ENCODE peak calls at places on chromosomes 16 and 17, in seven cellular contexts. E is MM.1S, R is PC-9, S is GM23248, M is PC-3, W is hepatocyte, G is SK-N-SH. N is an unnamed sample.

GRCh38 chr16:49695782-49696413 is 160.0 kb downstream of the ZNF423 start:
- DNase-seq in E (no peak), R (no peak), S (no peak), M (no peak), W (no peak), G (no peak), N (no peak)

GRCh38 chr16:4945560-4946502 is 8.9 kb upstream of the PPL start:
- DNase-seq in E (no peak), R (peak; percentile 99), S (peak; percentile 63), M (peak; percentile 94), W (peak; percentile 56), G (no peak), N (no peak)

GRCh38 chr17:13253746-13254410 is 236.1 kb upstream of the ELAC2 start:
- DNase-seq in E (no peak), R (no peak), S (no peak), M (no peak), W (peak; percentile 50), G (no peak), N (no peak)

GRCh38 chr16:67552476-67552875 is 9.8 kb upstream of the CTCF start:
- DNase-seq in E (peak; percentile 40), R (no peak), S (no peak), M (no peak), W (no peak), G (no peak), N (no peak)

GRCh38 chr17:41802961-41803682 is 8.6 kb downstream of the P3H4 start:
- DNase-seq in E (no peak), R (no peak), S (no peak), M (no peak), W (peak; percentile 6), G (no peak), N (no peak)

GRCh38 chr16:24906199-24906808 is 60.5 kb downstream of the SLC5A11 start:
- DNase-seq in E (peak; percentile 6), R (no peak), S (peak; percentile 65), M (peak; percentile 41), W (peak; percentile 38), G (no peak), N (peak; percentile 41)

GRCh38 chr17:28842282-28843012 is at the start of gene FAM222B:
- DNase-seq in E (peak; percentile 91), R (peak; percentile 63), S (peak; percentile 94), M (peak; percentile 78), W (peak; percentile 94), G (peak; percentile 99), N (peak; percentile 93)

GRCh38 chr17:66784621-66785364 is 50.1 kb upstream of the CACNG5 start:
- DNase-seq in E (no peak), R (no peak), S (no peak), M (no peak), W (no peak), G (peak; percentile 56), N (no peak)

GRCh38 chr16:85162478-85163277 is 50.4 kb upstream of the CIBAR2 start:
- DNase-seq in E (no peak), R (no peak), S (peak; percentile 95), M (no peak), W (peak; percentile 69), G (peak; percentile 79), N (no peak)

GRCh38 chr17:75601057-75601987 is 13.7 kb downstream of the MYO15B start:
- DNase-seq in E (peak; percentile 67), R (peak; percentile 92), S (peak; percentile 32), M (peak; percentile 77), W (peak; percentile 66), G (peak; percentile 83), N (peak; percentile 78)

GRCh38 chr16:84159006-84159405 is 13.9 kb downstream of the DNAAF1 start:
- DNase-seq in E (no peak), R (no peak), S (peak; percentile 11), M (no peak), W (no peak), G (peak; percentile 45), N (no peak)

GRCh38 chr16:51877686-51878085 is 669.3 kb downstream of the TOX3 start:
- DNase-seq in E (no peak), R (no peak), S (peak; percentile 20), M (no peak), W (no peak), G (no peak), N (no peak)

GRCh38 chr17:16915752-16916556 is 56.0 kb downstream of the TNFRSF13B start:
- DNase-seq in E (peak; percentile 84), R (peak; percentile 56), S (peak; percentile 79), M (peak; percentile 86), W (peak; percentile 64), G (peak; percentile 64), N (peak; percentile 81)

GRCh38 chr17:56987283-56987834 is 9.4 kb downstream of the SCPEP1 start:
- DNase-seq in E (no peak), R (no peak), S (no peak), M (no peak), W (no peak), G (no peak), N (no peak)

GRCh38 chr16:72598696-72599095 is 426.7 kb upstream of the PMFBP1 start:
- DNase-seq in E (no peak), R (no peak), S (no peak), M (no peak), W (no peak), G (no peak), N (no peak)

GRCh38 chr17:42720996-42721583 is 23.8 kb downstream of the EZH1 start:
- DNase-seq in E (peak; percentile 82), R (no peak), S (peak; percentile 81), M (peak; percentile 80), W (peak; percentile 87), G (peak; percentile 75), N (peak; percentile 84)

GRCh38 chr17:4968916-4969550 is 1.4 kb upstream of the SPAG7 start:
- DNase-seq in E (no peak), R (peak; percentile 86), S (peak; percentile 93), M (peak; percentile 31), W (peak; percentile 79), G (peak; percentile 48), N (no peak)

GRCh38 chr16:55621771-55622170 is 34.0 kb upstream of the SLC6A2 start:
- DNase-seq in E (no peak), R (no peak), S (no peak), M (no peak), W (no peak), G (no peak), N (no peak)

GRCh38 chr17:45319239-45319703 is 2.5 kb upstream of the MAP3K14 start:
- DNase-seq in E (no peak), R (peak; percentile 99), S (peak; percentile 88), M (peak; percentile 99), W (peak; percentile 70), G (no peak), N (no peak)

GRCh38 chr16:50469744-50470301 is 78.4 kb upstream of the NKD1 start:
- DNase-seq in E (no peak), R (no peak), S (no peak), M (no peak), W (no peak), G (no peak), N (no peak)

GRCh38 chr17:34261568-34261967 is 6.5 kb downstream of the CCL2 start:
- DNase-seq in E (peak; percentile 66), R (no peak), S (no peak), M (no peak), W (no peak), G (no peak), N (no peak)

GRCh38 chr17:77475012-77475976 is 334.5 kb downstream of the SEC14L1 start:
- DNase-seq in E (peak; percentile 39), R (no peak), S (peak; percentile 90), M (no peak), W (peak; percentile 53), G (no peak), N (peak; percentile 73)
- H3K4me1 ChIP-seq in E (peaks cover 43% of the 10 kb centered on the region), R (peaks cover 6% of the 10 kb centered on the region), S (peaks cover 79% of the 10 kb centered on the region), M (peaks cover 56% of the 10 kb centered on the region), W (peaks cover 96% of the 10 kb centered on the region), G (peaks cover 84% of the 10 kb centered on the region), N (peaks cover 100% of the 10 kb centered on the region)

GRCh38 chr16:65662236-65662635 is 540.4 kb upstream of the CDH11 start:
- DNase-seq in E (no peak), R (no peak), S (no peak), M (no peak), W (no peak), G (peak; percentile 71), N (no peak)
- H3K9me2 ChIP-seq in E (no peaks in the 10 kb centered on the region), R (no peaks in the 10 kb centered on the region), S (no peaks in the 10 kb centered on the region), M (no peaks in the 10 kb centered on the region), W (no peaks in the 10 kb centered on the region), G (no peaks in the 10 kb centered on the region), N (no peaks in the 10 kb centered on the region)

DNA sequence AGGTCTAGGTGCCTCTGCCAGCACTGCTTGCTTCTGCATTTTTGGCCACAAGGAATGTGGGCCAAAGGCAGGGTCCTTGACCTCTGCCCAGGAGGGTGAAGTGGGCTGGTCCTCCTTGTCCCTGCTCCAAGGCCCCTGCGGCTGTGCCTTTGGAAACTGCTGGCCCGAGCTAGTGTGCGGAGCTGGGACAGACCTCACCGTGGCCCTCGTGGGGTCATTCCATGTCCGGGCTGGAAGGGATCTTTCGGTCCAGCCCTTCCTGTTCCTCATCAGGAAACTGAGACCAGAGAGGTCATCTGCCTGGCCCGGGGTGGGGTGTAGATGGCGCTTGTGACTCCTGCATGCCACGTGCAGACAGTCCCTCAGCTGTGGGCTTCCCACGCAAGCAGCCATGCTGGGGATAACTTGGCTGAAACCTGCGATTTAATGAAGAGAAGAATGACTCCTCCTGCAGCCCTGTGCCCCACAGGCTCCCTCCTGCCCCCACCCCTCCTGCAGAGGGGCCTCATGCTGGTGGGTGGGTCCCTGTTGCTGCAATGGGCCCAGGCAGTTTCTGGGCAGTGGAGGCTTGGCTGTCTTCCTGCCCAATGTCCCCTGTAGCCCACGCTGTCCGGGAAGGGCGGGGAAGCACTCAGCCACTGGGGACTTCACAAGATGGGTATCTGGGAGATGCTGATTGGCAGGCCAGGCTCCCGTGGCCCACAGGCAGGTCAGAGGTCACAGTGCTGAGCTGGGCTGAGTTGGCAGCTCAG is 245.2 kb downstream of the SEC14L1 start:
- DNase-seq in E (no peak), R (no peak), S (peak; percentile 64), M (no peak), W (no peak), G (peak; percentile 76), N (no peak)
- H3K4me1 ChIP-seq in E (no peaks in the 10 kb centered on the region), R (no peaks in the 10 kb centered on the region), S (peaks cover 67% of the 10 kb centered on the region), M (peaks cover 4% of the 10 kb centered on the region), W (peaks cover 88% of the 10 kb centered on the region), G (peaks cover 39% of the 10 kb centered on the region), N (peaks cover 41% of the 10 kb centered on the region)

GRCh38 chr16:88471575-88471974 is 18.5 kb downstream of the ZFPM1 start:
- DNase-seq in E (no peak), R (no peak), S (no peak), M (peak; percentile 16), W (no peak), G (no peak), N (no peak)

GRCh38 chr16:88472637-88473205 is 19.6 kb downstream of the ZFPM1 start:
- DNase-seq in E (no peak), R (no peak), S (no peak), M (no peak), W (no peak), G (no peak), N (no peak)

GRCh38 chr16:88473666-88474534 is 20.8 kb downstream of the ZFPM1 start:
- DNase-seq in E (no peak), R (no peak), S (no peak), M (no peak), W (no peak), G (no peak), N (no peak)

GRCh38 chr16:88471115-88471514 is 18.0 kb downstream of the ZFPM1 start:
- DNase-seq in E (no peak), R (no peak), S (no peak), M (no peak), W (no peak), G (no peak), N (no peak)

DNA sequence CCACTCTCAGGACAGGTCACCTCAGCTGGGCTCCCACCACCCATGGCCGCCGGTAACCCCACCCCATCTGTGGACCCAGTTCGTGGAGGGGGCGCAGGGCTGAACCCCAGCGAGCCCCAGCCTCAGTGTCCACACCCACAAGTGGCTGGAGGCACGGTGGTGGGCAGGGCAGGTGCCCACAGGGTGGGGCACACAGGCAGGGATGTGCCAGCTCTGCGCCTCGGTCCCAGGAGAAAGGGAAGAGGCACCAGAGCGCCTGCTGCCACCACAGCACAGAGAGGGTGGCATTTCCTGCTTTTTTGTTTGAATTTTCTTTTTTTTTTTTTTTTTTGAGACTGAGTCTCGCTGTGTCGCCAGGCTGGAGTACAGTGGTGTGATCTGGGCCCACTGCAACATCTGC is 19.0 kb downstream of the ZFPM1 start:
- DNase-seq in E (no peak), R (no peak), S (no peak), M (no peak), W (no peak), G (no peak), N (no peak)
- H3K9me2 ChIP-seq in E (no peaks in the 10 kb centered on the region), R (no peaks in the 10 kb centered on the region), S (no peaks in the 10 kb centered on the region), M (no peaks in the 10 kb centered on the region), W (no peaks in the 10 kb centered on the region), G (no peaks in the 10 kb centered on the region), N (no peaks in the 10 kb centered on the region)

N was measured in OCI-LY7.